ENCODE peak calls at places on chromosomes 13 and 19, in five cellular contexts. L is GM10248, J is progenitor cell of endocrine pancreas, H is IMR-90, P is fibroblast of the conjunctiva. Z is an unnamed sample.

GRCh38 chr19:8965887-8966286 is 44.3 kb downstream of the MUC16 start:
- DNase-seq in P (no peak), L (no peak), H (no peak), J (no peak), Z (no peak)

GRCh38 chr13:42041684-42042035 is 6.8 kb upstream of the DGKH start:
- DNase-seq in P (no peak), H (peak; percentile 63), J (peak; percentile 37), L (peak; percentile 64), Z (peak; percentile 38)

GRCh38 chr13:76462003-76462402 is 424.2 kb downstream of the KCTD12 start:
- DNase-seq in P (peak; percentile 27), J (no peak), H (peak; percentile 15), L (no peak), Z (no peak)

GRCh38 chr19:57317503-57317902 is 2.8 kb upstream of the ZNF543 start:
- DNase-seq in J (no peak), L (no peak), H (no peak), P (no peak), Z (peak; percentile 71)

GRCh38 chr13:108322206-108322824 is 52.8 kb downstream of the TNFSF13B start:
- DNase-seq in P (peak; percentile 33), J (no peak), L (peak; percentile 38), H (peak; percentile 52), Z (no peak)

GRCh38 chr19:14089662-14090508 is 666 bp downstream of the SAMD1 start:
- DNase-seq in J (peak; percentile 45), P (no peak), L (peak; percentile 45), H (peak; percentile 74), Z (no peak)

GRCh38 chr13:74288361-74288911 is 154.2 kb upstream of the KLF12 start:
- DNase-seq in P (no peak), J (no peak), L (no peak), H (no peak), Z (peak; percentile 23)

GRCh38 chr19:1453525-1454371 is 3.8 kb downstream of the APC2 start:
- DNase-seq in P (no peak), H (no peak), L (no peak), J (no peak), Z (peak; percentile 95)

GRCh38 chr13:37966266-37966665 is 96.7 kb upstream of the TRPC4 start:
- DNase-seq in H (no peak), P (no peak), J (no peak), L (no peak), Z (no peak)

GRCh38 chr19:58513694-58514563 is 2.1 kb upstream of the SLC27A5 start:
- DNase-seq in H (peak; percentile 68), J (peak; percentile 94), P (peak; percentile 81), L (peak; percentile 96), Z (peak; percentile 91)

GRCh38 chr19:2253106-2254051 is 2.8 kb downstream of the JSRP1 start:
- DNase-seq in L (no peak), J (no peak), P (no peak), H (no peak), Z (no peak)

GRCh38 chr13:112867301-112867711 is 101.7 kb upstream of the MCF2L start:
- DNase-seq in L (no peak), H (no peak), P (no peak), J (no peak), Z (no peak)

GRCh38 chr13:65913173-65913572 is 1317.0 kb downstream of the PCDH9 start:
- DNase-seq in P (peak; percentile 68), L (no peak), J (no peak), H (peak; percentile 86), Z (no peak)

GRCh38 chr19:53037101-53038097 is 7.1 kb upstream of the ERVV-2 start:
- DNase-seq in P (peak; percentile 6), L (peak; percentile 40), H (peak; percentile 41), J (peak; percentile 37), Z (peak; percentile 42)

GRCh38 chr13:112229445-112229844 is 146.7 kb upstream of the SPACA7 start:
- DNase-seq in J (no peak), L (no peak), H (no peak), P (no peak), Z (no peak)

GRCh38 chr13:75395901-75396300 is 86.1 kb downstream of the TBC1D4 start:
- DNase-seq in P (no peak), J (no peak), L (no peak), H (no peak), Z (no peak)

GRCh38 chr13:114067886-114068722 is 64.3 kb downstream of the RASA3 start:
- DNase-seq in P (no peak), H (no peak), J (no peak), L (no peak), Z (no peak)

GRCh38 chr13:68850160-68850559 is 1257.5 kb upstream of the ATXN8OS start:
- DNase-seq in P (no peak), L (no peak), H (no peak), J (no peak), Z (no peak)

GRCh38 chr13:38386421-38386820 is 36.8 kb downstream of the UFM1 start:
- DNase-seq in J (no peak), L (no peak), P (no peak), H (peak; percentile 3), Z (no peak)

GRCh38 chr13:42393573-42394360 is 121.8 kb downstream of the AKAP11 start:
- DNase-seq in P (no peak), J (no peak), L (no peak), H (no peak), Z (no peak)